ENCODE peak calls at places on chromosomes 16 and 17, in six cellular contexts. One of them, this sample, is unnamed. For H3K9me3, the result is how much of the 10 kb centered on the place peaks cover.

GRCh38 chr17:83198366-83199341 is 119.2 kb downstream of the METRNL start:
- DNase-seq in OCI-LY7: peak
- DNase-seq in neural progenitor cell: no peak
- DNase-seq in A549: no peak
- DNase-seq in upper lobe of right lung: peak
- DNase-seq in ovary: no peak
- DNase-seq in this sample: no peak

GRCh38 chr17:76523084-76524037 is 14.1 kb downstream of the CYGB start:
- DNase-seq in OCI-LY7: peak
- DNase-seq in A549: peak
- DNase-seq in ovary: peak
- DNase-seq in upper lobe of right lung: peak
- DNase-seq in neural progenitor cell: peak
- DNase-seq in this sample: peak

GRCh38 chr17:45426561-45426960 is 6.1 kb downstream of the ARHGAP27 start:
- DNase-seq in ovary: no peak
- DNase-seq in A549: no peak
- DNase-seq in upper lobe of right lung: no peak
- DNase-seq in OCI-LY7: no peak
- DNase-seq in neural progenitor cell: no peak
- DNase-seq in this sample: no peak

GRCh38 chr17:49971848-49972485 is 3.0 kb downstream of the DLX4 start:
- DNase-seq in ovary: no peak
- DNase-seq in neural progenitor cell: peak
- DNase-seq in A549: no peak
- DNase-seq in OCI-LY7: no peak
- DNase-seq in upper lobe of right lung: no peak
- DNase-seq in this sample: no peak

GRCh38 chr17:31274252-31274651 is 22.8 kb downstream of the OMG start:
- DNase-seq in OCI-LY7: no peak
- DNase-seq in neural progenitor cell: no peak
- DNase-seq in ovary: no peak
- DNase-seq in upper lobe of right lung: no peak
- DNase-seq in A549: no peak
- DNase-seq in this sample: peak

GRCh38 chr17:80822700-80823410 is 168.8 kb upstream of the CHMP6 start:
- DNase-seq in ovary: no peak
- DNase-seq in A549: no peak
- DNase-seq in upper lobe of right lung: peak
- DNase-seq in neural progenitor cell: no peak
- DNase-seq in OCI-LY7: no peak
- DNase-seq in this sample: peak

GRCh38 chr17:57471941-57472368 is 215.6 kb downstream of the MSI2 start:
- DNase-seq in A549: no peak
- DNase-seq in upper lobe of right lung: no peak
- DNase-seq in neural progenitor cell: peak
- DNase-seq in ovary: no peak
- DNase-seq in OCI-LY7: no peak
- DNase-seq in this sample: peak

GRCh38 chr17:82388223-82388921 is 16.8 kb downstream of the UTS2R start:
- DNase-seq in neural progenitor cell: peak
- DNase-seq in ovary: peak
- DNase-seq in OCI-LY7: no peak
- DNase-seq in A549: no peak
- DNase-seq in upper lobe of right lung: no peak
- DNase-seq in this sample: no peak

GRCh38 chr17:2138768-2139167 is 83.9 kb downstream of the HIC1 start:
- DNase-seq in ovary: no peak
- DNase-seq in neural progenitor cell: no peak
- DNase-seq in upper lobe of right lung: no peak
- DNase-seq in OCI-LY7: peak
- DNase-seq in A549: no peak
- DNase-seq in this sample: peak

GRCh38 chr16:89023621-89024511 is 46.9 kb upstream of the CBFA2T3 start:
- DNase-seq in neural progenitor cell: no peak
- DNase-seq in upper lobe of right lung: peak
- DNase-seq in A549: no peak
- DNase-seq in OCI-LY7: no peak
- DNase-seq in ovary: no peak
- DNase-seq in this sample: no peak

GRCh38 chr17:17535957-17536356 is 39.8 kb upstream of the RASD1 start:
- DNase-seq in A549: peak
- DNase-seq in upper lobe of right lung: peak
- DNase-seq in ovary: no peak
- DNase-seq in neural progenitor cell: no peak
- DNase-seq in OCI-LY7: no peak
- DNase-seq in this sample: peak

GRCh38 chr16:2096853-2097620 is 38.7 kb downstream of the PKD1 start:
- DNase-seq in neural progenitor cell: no peak
- DNase-seq in ovary: no peak
- DNase-seq in OCI-LY7: no peak
- DNase-seq in upper lobe of right lung: no peak
- DNase-seq in A549: no peak
- DNase-seq in this sample: no peak

GRCh38 chr17:41717408-41718286 is 5.5 kb downstream of the GAST start:
- DNase-seq in ovary: no peak
- DNase-seq in upper lobe of right lung: no peak
- DNase-seq in neural progenitor cell: no peak
- DNase-seq in A549: no peak
- DNase-seq in OCI-LY7: no peak
- DNase-seq in this sample: no peak

GRCh38 chr17:81905993-81906392 is 4.0 kb downstream of the NPB start:
- DNase-seq in A549: no peak
- DNase-seq in OCI-LY7: no peak
- DNase-seq in upper lobe of right lung: no peak
- DNase-seq in ovary: no peak
- DNase-seq in neural progenitor cell: no peak
- DNase-seq in this sample: no peak

DNA sequence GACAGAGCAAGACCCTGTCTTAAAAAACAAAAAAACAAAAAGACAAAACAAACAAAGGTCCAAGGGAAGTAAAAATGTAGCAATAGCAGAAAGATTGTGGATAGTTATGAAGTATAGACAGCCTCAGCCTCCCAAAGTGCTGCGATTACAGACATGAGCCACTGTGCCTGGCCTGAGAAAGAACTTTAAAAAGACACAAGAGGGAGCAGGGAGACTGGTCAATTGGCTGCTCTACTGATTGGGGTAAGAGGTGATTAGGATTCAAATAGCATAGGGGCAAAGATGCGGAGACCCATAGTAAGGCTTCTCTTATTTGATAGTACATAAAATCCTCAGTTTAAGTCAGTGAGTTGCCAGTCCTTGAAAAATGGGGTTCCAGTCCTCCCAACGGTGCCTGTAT is 518.2 kb upstream of the GOT2 start:
- DNase-seq in ovary: no peak
- DNase-seq in A549: no peak
- DNase-seq in OCI-LY7: no peak
- DNase-seq in upper lobe of right lung: no peak
- DNase-seq in neural progenitor cell: peak
- DNase-seq in this sample: no peak
- TF ChIP-seq CTCF in ovary: no peak
- TF ChIP-seq CTCF in A549: no peak
- TF ChIP-seq CTCF in OCI-LY7: no peak
- TF ChIP-seq CTCF in upper lobe of right lung: no peak
- TF ChIP-seq CTCF in neural progenitor cell: peak
- TF ChIP-seq CTCF in this sample: no peak

DNA sequence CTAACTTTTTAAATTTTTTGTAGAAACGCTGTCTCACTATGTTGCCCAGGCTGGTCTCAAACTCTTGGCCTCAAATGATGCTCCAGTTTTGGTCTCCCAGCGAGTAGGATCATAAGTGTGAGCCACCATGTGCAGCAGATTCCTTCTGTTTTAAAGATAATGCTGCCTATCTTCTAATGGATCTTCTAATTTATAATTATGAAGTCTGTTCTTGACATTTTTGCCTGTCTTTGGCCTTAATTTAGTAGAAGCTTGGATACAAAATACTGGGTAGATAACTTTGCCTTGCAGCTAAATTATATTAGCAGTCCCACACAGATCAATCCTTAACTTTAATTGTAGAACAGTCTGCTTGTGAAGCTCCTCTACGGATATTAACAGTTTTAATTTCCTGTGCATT is 566.6 kb upstream of the CDH8 start:
- DNase-seq in neural progenitor cell: no peak
- DNase-seq in A549: no peak
- DNase-seq in upper lobe of right lung: no peak
- DNase-seq in ovary: no peak
- DNase-seq in OCI-LY7: no peak
- DNase-seq in this sample: no peak
- H3K9me3 ChIP-seq in neural progenitor cell: under half
- H3K9me3 ChIP-seq in A549: under half
- H3K9me3 ChIP-seq in upper lobe of right lung: under half
- H3K9me3 ChIP-seq in ovary: under half
- H3K9me3 ChIP-seq in OCI-LY7: under half
- H3K9me3 ChIP-seq in this sample: under half

DNA sequence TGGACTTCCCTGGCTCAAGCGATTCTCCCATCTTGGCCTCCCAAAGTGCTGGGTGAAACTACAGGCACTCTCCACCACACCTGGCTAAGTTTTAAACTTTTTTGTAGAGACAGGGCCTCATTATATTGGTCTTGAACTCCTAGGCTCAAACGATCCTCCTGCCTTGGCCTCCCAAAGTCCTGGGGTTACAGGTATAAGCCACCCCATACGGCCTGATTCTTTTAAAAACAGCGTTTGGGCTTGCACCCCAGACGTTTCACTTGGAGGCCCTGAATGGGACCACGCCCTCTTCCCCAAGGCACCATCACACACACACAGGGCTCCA is 29.4 kb upstream of the GINS2 start:
- DNase-seq in ovary: no peak
- DNase-seq in neural progenitor cell: no peak
- DNase-seq in OCI-LY7: no peak
- DNase-seq in A549: no peak
- DNase-seq in upper lobe of right lung: no peak
- DNase-seq in this sample: no peak
- TF ChIP-seq CTCF in ovary: no peak
- TF ChIP-seq CTCF in neural progenitor cell: no peak
- TF ChIP-seq CTCF in OCI-LY7: no peak
- TF ChIP-seq CTCF in A549: no peak
- TF ChIP-seq CTCF in upper lobe of right lung: no peak
- TF ChIP-seq CTCF in this sample: no peak

GRCh38 chr17:61743766-61744165 is 119.6 kb downstream of the BRIP1 start:
- DNase-seq in A549: no peak
- DNase-seq in neural progenitor cell: no peak
- DNase-seq in OCI-LY7: no peak
- DNase-seq in ovary: no peak
- DNase-seq in upper lobe of right lung: no peak
- DNase-seq in this sample: no peak
- H3K9me3 ChIP-seq in A549: under half
- H3K9me3 ChIP-seq in neural progenitor cell: under half
- H3K9me3 ChIP-seq in OCI-LY7: under half
- H3K9me3 ChIP-seq in ovary: under half
- H3K9me3 ChIP-seq in upper lobe of right lung: under half
- H3K9me3 ChIP-seq in this sample: under half

GRCh38 chr16:50677351-50677750 is 3.8 kb downstream of the SNX20 start:
- DNase-seq in A549: no peak
- DNase-seq in upper lobe of right lung: no peak
- DNase-seq in neural progenitor cell: no peak
- DNase-seq in ovary: no peak
- DNase-seq in OCI-LY7: no peak
- DNase-seq in this sample: no peak
- TF ChIP-seq CTCF in A549: peak
- TF ChIP-seq CTCF in upper lobe of right lung: peak
- TF ChIP-seq CTCF in neural progenitor cell: peak
- TF ChIP-seq CTCF in ovary: no peak
- TF ChIP-seq CTCF in OCI-LY7: peak
- TF ChIP-seq CTCF in this sample: peak

DNA sequence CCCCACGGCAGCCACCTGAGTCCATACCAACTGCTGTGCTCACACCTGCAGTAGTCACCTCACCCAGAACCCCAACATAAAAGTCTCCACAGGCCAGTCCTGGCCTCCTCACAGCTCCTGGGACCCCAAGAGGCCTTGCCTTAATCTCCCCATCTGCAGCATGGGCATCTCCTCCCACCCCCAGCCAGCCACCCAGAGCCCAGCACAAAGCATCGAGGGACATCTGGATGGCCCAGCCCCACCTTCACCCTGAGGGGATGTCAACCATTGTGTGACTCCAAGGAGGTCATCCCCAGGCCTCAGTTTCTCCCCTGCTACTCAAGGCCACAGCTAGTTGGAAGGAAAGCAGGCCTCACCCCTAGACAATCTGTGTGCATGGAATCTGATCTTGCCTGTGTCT is 1775.3 kb downstream of the TP53TG3F start:
- DNase-seq in upper lobe of right lung: no peak
- DNase-seq in A549: no peak
- DNase-seq in OCI-LY7: no peak
- DNase-seq in ovary: no peak
- DNase-seq in neural progenitor cell: no peak
- DNase-seq in this sample: no peak
- H3K9me3 ChIP-seq in upper lobe of right lung: under half
- H3K9me3 ChIP-seq in A549: under half
- H3K9me3 ChIP-seq in OCI-LY7: under half
- H3K9me3 ChIP-seq in ovary: under half
- H3K9me3 ChIP-seq in neural progenitor cell: under half
- H3K9me3 ChIP-seq in this sample: under half

GRCh38 chr17:59185997-59186396 is 23.8 kb upstream of the SMG8 start:
- DNase-seq in upper lobe of right lung: no peak
- DNase-seq in A549: no peak
- DNase-seq in neural progenitor cell: no peak
- DNase-seq in ovary: no peak
- DNase-seq in OCI-LY7: no peak
- DNase-seq in this sample: no peak

GRCh38 chr17:59178266-59178665 is 22.7 kb downstream of the PRR11 start:
- DNase-seq in upper lobe of right lung: no peak
- DNase-seq in ovary: no peak
- DNase-seq in OCI-LY7: no peak
- DNase-seq in neural progenitor cell: no peak
- DNase-seq in A549: no peak
- DNase-seq in this sample: no peak

GRCh38 chr17:59180626-59181025 is 25.1 kb downstream of the PRR11 start:
- DNase-seq in upper lobe of right lung: no peak
- DNase-seq in neural progenitor cell: no peak
- DNase-seq in ovary: no peak
- DNase-seq in A549: no peak
- DNase-seq in OCI-LY7: no peak
- DNase-seq in this sample: no peak

DNA sequence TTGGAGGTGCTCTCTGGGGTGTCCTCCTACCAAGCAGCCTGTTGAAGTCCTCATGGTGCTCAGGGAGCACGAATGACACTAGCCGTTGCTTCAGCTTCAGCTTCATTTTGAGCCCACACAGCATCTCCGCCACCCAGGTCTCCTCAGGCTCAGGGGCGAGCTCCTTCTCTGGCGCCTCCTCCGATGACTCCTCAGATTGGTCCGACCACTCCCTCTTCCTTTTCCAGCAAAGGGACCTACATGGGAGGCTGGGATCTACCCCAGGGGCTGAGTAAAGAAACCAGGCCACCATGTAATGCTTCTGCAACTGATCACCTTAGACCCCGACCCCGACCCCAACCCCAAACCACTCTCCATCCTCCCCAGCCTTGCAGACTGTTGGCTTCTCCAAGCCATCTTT is 25.9 kb downstream of the PRR11 start:
- DNase-seq in upper lobe of right lung: no peak
- DNase-seq in OCI-LY7: no peak
- DNase-seq in ovary: no peak
- DNase-seq in neural progenitor cell: no peak
- DNase-seq in A549: no peak
- DNase-seq in this sample: no peak
- TF ChIP-seq CTCF in upper lobe of right lung: no peak
- TF ChIP-seq CTCF in OCI-LY7: no peak
- TF ChIP-seq CTCF in ovary: no peak
- TF ChIP-seq CTCF in neural progenitor cell: no peak
- TF ChIP-seq CTCF in A549: no peak
- TF ChIP-seq CTCF in this sample: no peak